ENCODE peak calls at places on chromosomes 1 and 21, in six cellular contexts. One of them, this sample, is unnamed.

GRCh38 chr21:37675202-37675801 is 241.0 kb downstream of the KCNJ6 start:
- DNase-seq in amygdala: no peak
- DNase-seq in activated naive CD4-positive, alpha-beta T cell: no peak
- DNase-seq in astrocyte of the spinal cord: peak
- DNase-seq in cardiac fibroblast: peak
- DNase-seq in kidney glomerular epithelial cell: peak
- DNase-seq in this sample: peak

GRCh38 chr1:119347858-119348257 is 20.7 kb upstream of the HAO2 start:
- DNase-seq in amygdala: no peak
- DNase-seq in activated naive CD4-positive, alpha-beta T cell: no peak
- DNase-seq in astrocyte of the spinal cord: no peak
- DNase-seq in cardiac fibroblast: peak
- DNase-seq in kidney glomerular epithelial cell: no peak
- DNase-seq in this sample: peak

GRCh38 chr1:53398091-53398490 is 61.1 kb upstream of the DMRTB1 start:
- DNase-seq in amygdala: no peak
- DNase-seq in activated naive CD4-positive, alpha-beta T cell: no peak
- DNase-seq in astrocyte of the spinal cord: no peak
- DNase-seq in cardiac fibroblast: peak
- DNase-seq in kidney glomerular epithelial cell: no peak
- DNase-seq in this sample: no peak

GRCh38 chr1:233005703-233006102 is 55.3 kb downstream of the NTPCR start:
- DNase-seq in amygdala: no peak
- DNase-seq in activated naive CD4-positive, alpha-beta T cell: no peak
- DNase-seq in astrocyte of the spinal cord: peak
- DNase-seq in cardiac fibroblast: peak
- DNase-seq in kidney glomerular epithelial cell: peak
- DNase-seq in this sample: peak

GRCh38 chr1:200029035-200029623 is 1.6 kb downstream of the NR5A2 start:
- DNase-seq in amygdala: no peak
- DNase-seq in activated naive CD4-positive, alpha-beta T cell: no peak
- DNase-seq in astrocyte of the spinal cord: no peak
- DNase-seq in cardiac fibroblast: no peak
- DNase-seq in kidney glomerular epithelial cell: no peak
- DNase-seq in this sample: peak

GRCh38 chr1:57897581-57897980 is 473.7 kb upstream of the DAB1 start:
- DNase-seq in amygdala: no peak
- DNase-seq in activated naive CD4-positive, alpha-beta T cell: no peak
- DNase-seq in astrocyte of the spinal cord: no peak
- DNase-seq in cardiac fibroblast: no peak
- DNase-seq in kidney glomerular epithelial cell: no peak
- DNase-seq in this sample: no peak

GRCh38 chr1:241749924-241750695 is 97.9 kb upstream of the EXO1 start:
- DNase-seq in amygdala: no peak
- DNase-seq in activated naive CD4-positive, alpha-beta T cell: no peak
- DNase-seq in astrocyte of the spinal cord: no peak
- DNase-seq in cardiac fibroblast: peak
- DNase-seq in kidney glomerular epithelial cell: no peak
- DNase-seq in this sample: no peak

GRCh38 chr1:7808253-7808844 is 24.3 kb downstream of the PER3 start:
- DNase-seq in amygdala: no peak
- DNase-seq in activated naive CD4-positive, alpha-beta T cell: no peak
- DNase-seq in astrocyte of the spinal cord: peak
- DNase-seq in cardiac fibroblast: peak
- DNase-seq in kidney glomerular epithelial cell: peak
- DNase-seq in this sample: peak

GRCh38 chr1:26281971-26282693 is 2.2 kb downstream of the SH3BGRL3 start:
- DNase-seq in amygdala: no peak
- DNase-seq in activated naive CD4-positive, alpha-beta T cell: no peak
- DNase-seq in astrocyte of the spinal cord: peak
- DNase-seq in cardiac fibroblast: no peak
- DNase-seq in kidney glomerular epithelial cell: no peak
- DNase-seq in this sample: peak

GRCh38 chr1:109821221-109821669 is 57.5 kb upstream of the EPS8L3 start:
- DNase-seq in amygdala: no peak
- DNase-seq in activated naive CD4-positive, alpha-beta T cell: no peak
- DNase-seq in astrocyte of the spinal cord: peak
- DNase-seq in cardiac fibroblast: peak
- DNase-seq in kidney glomerular epithelial cell: peak
- DNase-seq in this sample: peak

GRCh38 chr21:17921579-17922530 is 102.7 kb upstream of the C21orf91 start:
- DNase-seq in amygdala: no peak
- DNase-seq in activated naive CD4-positive, alpha-beta T cell: no peak
- DNase-seq in astrocyte of the spinal cord: peak
- DNase-seq in cardiac fibroblast: peak
- DNase-seq in kidney glomerular epithelial cell: peak
- DNase-seq in this sample: peak

GRCh38 chr1:232211149-232211548 is 418.8 kb downstream of the SIPA1L2 start:
- DNase-seq in amygdala: no peak
- DNase-seq in activated naive CD4-positive, alpha-beta T cell: no peak
- DNase-seq in astrocyte of the spinal cord: no peak
- DNase-seq in cardiac fibroblast: no peak
- DNase-seq in kidney glomerular epithelial cell: no peak
- DNase-seq in this sample: no peak

GRCh38 chr1:232543194-232543593 is 86.7 kb downstream of the SIPA1L2 start:
- DNase-seq in amygdala: no peak
- DNase-seq in activated naive CD4-positive, alpha-beta T cell: no peak
- DNase-seq in astrocyte of the spinal cord: no peak
- DNase-seq in cardiac fibroblast: no peak
- DNase-seq in kidney glomerular epithelial cell: no peak
- DNase-seq in this sample: no peak

GRCh38 chr1:229196404-229197224 is 74.3 kb upstream of the RAB4A start:
- DNase-seq in amygdala: no peak
- DNase-seq in activated naive CD4-positive, alpha-beta T cell: no peak
- DNase-seq in astrocyte of the spinal cord: no peak
- DNase-seq in cardiac fibroblast: peak
- DNase-seq in kidney glomerular epithelial cell: no peak
- DNase-seq in this sample: no peak

GRCh38 chr21:30577766-30578165 is 12.4 kb downstream of the KRTAP22-2 start:
- DNase-seq in amygdala: no peak
- DNase-seq in activated naive CD4-positive, alpha-beta T cell: no peak
- DNase-seq in astrocyte of the spinal cord: no peak
- DNase-seq in cardiac fibroblast: no peak
- DNase-seq in kidney glomerular epithelial cell: no peak
- DNase-seq in this sample: no peak

GRCh38 chr1:4665456-4665855 is 11.0 kb downstream of the AJAP1 start:
- DNase-seq in amygdala: no peak
- DNase-seq in activated naive CD4-positive, alpha-beta T cell: no peak
- DNase-seq in astrocyte of the spinal cord: no peak
- DNase-seq in cardiac fibroblast: no peak
- DNase-seq in kidney glomerular epithelial cell: no peak
- DNase-seq in this sample: no peak

GRCh38 chr1:6239950-6240768 is 3.8 kb upstream of the HES3 start:
- DNase-seq in amygdala: no peak
- DNase-seq in activated naive CD4-positive, alpha-beta T cell: no peak
- DNase-seq in astrocyte of the spinal cord: no peak
- DNase-seq in cardiac fibroblast: peak
- DNase-seq in kidney glomerular epithelial cell: no peak
- DNase-seq in this sample: no peak

GRCh38 chr1:244732846-244733450 is 80.0 kb downstream of the DESI2 start:
- DNase-seq in amygdala: no peak
- DNase-seq in activated naive CD4-positive, alpha-beta T cell: no peak
- DNase-seq in astrocyte of the spinal cord: no peak
- DNase-seq in cardiac fibroblast: no peak
- DNase-seq in kidney glomerular epithelial cell: no peak
- DNase-seq in this sample: no peak

GRCh38 chr1:164743991-164744390 is 185.0 kb downstream of the PBX1 start:
- DNase-seq in amygdala: no peak
- DNase-seq in activated naive CD4-positive, alpha-beta T cell: no peak
- DNase-seq in astrocyte of the spinal cord: no peak
- DNase-seq in cardiac fibroblast: no peak
- DNase-seq in kidney glomerular epithelial cell: no peak
- DNase-seq in this sample: no peak

GRCh38 chr1:169670836-169671235 is 40.6 kb downstream of the SELL start:
- DNase-seq in amygdala: no peak
- DNase-seq in activated naive CD4-positive, alpha-beta T cell: no peak
- DNase-seq in astrocyte of the spinal cord: no peak
- DNase-seq in cardiac fibroblast: no peak
- DNase-seq in kidney glomerular epithelial cell: no peak
- DNase-seq in this sample: no peak

This sample was measured in fibroblast of lung.